ENCODE peak calls at places on chromosomes 12 and 14, in seven cellular contexts. Q is IMR-90, G is A549, T is SK-N-SH, A is GM12878, W is HepG2, P is H1. Z is an unnamed sample.

GRCh38 chr12:103279444-103279843 is 216.3 kb downstream of the C12orf42 start:
- DNase-seq in Q (no peak), G (no peak), T (no peak), A (peak; percentile 93), W (no peak), P (no peak), Z (no peak)

GRCh38 chr14:60094306-60094897 is 2.7 kb downstream of the PCNX4 start:
- DNase-seq in Q (peak; percentile 70), G (peak; percentile 16), T (no peak), A (no peak), W (peak; percentile 90), P (no peak), Z (peak; percentile 35)

GRCh38 chr14:24171422-24172260 is at the start of gene REC8:
- DNase-seq in Q (no peak), G (no peak), T (peak; percentile 97), A (peak; percentile 82), W (no peak), P (peak; percentile 97), Z (no peak)

GRCh38 chr14:65344011-65344410 is 68.5 kb upstream of the FUT8 start:
- DNase-seq in Q (no peak), G (no peak), T (no peak), A (no peak), W (no peak), P (no peak), Z (no peak)

GRCh38 chr12:64019654-64020053 is 175.2 kb downstream of the SRGAP1 start:
- DNase-seq in Q (no peak), G (no peak), T (no peak), A (no peak), W (no peak), P (no peak), Z (no peak)

GRCh38 chr12:54560374-54560858 is 11.0 kb downstream of the PDE1B start:
- DNase-seq in Q (peak; percentile 36), G (peak; percentile 80), T (peak; percentile 68), A (peak; percentile 65), W (no peak), P (peak; percentile 88), Z (peak; percentile 99)

GRCh38 chr14:105490318-105490571 is 801 bp upstream of the TEDC1 start:
- DNase-seq in Q (no peak), G (no peak), T (no peak), A (no peak), W (no peak), P (no peak), Z (no peak)

GRCh38 chr12:45878630-45879255 is 111.6 kb downstream of the SCAF11 start:
- DNase-seq in Q (peak; percentile 24), G (peak; percentile 21), T (no peak), A (no peak), W (no peak), P (no peak), Z (peak; percentile 17)

GRCh38 chr14:67358914-67359313 is 690 bp downstream of the ATP6V1D start:
- DNase-seq in Q (no peak), G (no peak), T (no peak), A (no peak), W (no peak), P (peak; percentile 46), Z (peak; percentile 24)

GRCh38 chr14:31439554-31439953 is 17.8 kb downstream of the DTD2 start:
- DNase-seq in Q (no peak), G (no peak), T (no peak), A (no peak), W (no peak), P (no peak), Z (no peak)

GRCh38 chr14:72666610-72667009 is 227.3 kb downstream of the DPF3 start:
- DNase-seq in Q (peak; percentile 89), G (peak; percentile 36), T (no peak), A (no peak), W (no peak), P (no peak), Z (no peak)

GRCh38 chr12:125198647-125199046 is 133.4 kb downstream of the AACS start:
- DNase-seq in Q (no peak), G (no peak), T (no peak), A (no peak), W (no peak), P (peak; percentile 46), Z (no peak)

GRCh38 chr14:36085861-36086260 is 90.7 kb downstream of the PTCSC3 start:
- DNase-seq in Q (no peak), G (no peak), T (no peak), A (no peak), W (no peak), P (no peak), Z (no peak)

GRCh38 chr12:7131502-7131866 is 1.3 kb downstream of the CLSTN3 start:
- DNase-seq in Q (no peak), G (no peak), T (peak; percentile 32), A (no peak), W (no peak), P (no peak), Z (no peak)

GRCh38 chr14:30872602-30873001 is 1.8 kb upstream of the COCH start:
- DNase-seq in Q (no peak), G (no peak), T (no peak), A (no peak), W (no peak), P (no peak), Z (no peak)

GRCh38 chr12:67697443-67697842 is 48.9 kb downstream of the DYRK2 start:
- DNase-seq in Q (no peak), G (no peak), T (no peak), A (no peak), W (no peak), P (no peak), Z (no peak)

GRCh38 chr14:54771411-54772027 is 131.1 kb downstream of the GCH1 start:
- DNase-seq in Q (no peak), G (no peak), T (no peak), A (no peak), W (no peak), P (no peak), Z (peak; percentile 48)

GRCh38 chr12:80625901-80626300 is 81.5 kb upstream of the MYF6 start:
- DNase-seq in Q (no peak), G (no peak), T (no peak), A (no peak), W (no peak), P (no peak), Z (no peak)

GRCh38 chr14:74963178-74963704 is 7.8 kb upstream of the PGF start:
- DNase-seq in Q (no peak), G (no peak), T (peak; percentile 60), A (no peak), W (no peak), P (no peak), Z (no peak)

GRCh38 chr12:52311282-52311643 is 9.9 kb downstream of the KRT83 start:
- DNase-seq in Q (no peak), G (no peak), T (no peak), A (no peak), W (no peak), P (no peak), Z (no peak)

GRCh38 chr14:67722293-67722692 is 20.6 kb downstream of the RDH12 start:
- DNase-seq in Q (peak; percentile 37), G (no peak), T (peak; percentile 58), A (no peak), W (no peak), P (no peak), Z (no peak)

GRCh38 chr12:62731378-62731710 is 203.6 kb downstream of the PPM1H start:
- DNase-seq in Q (peak; percentile 18), G (no peak), T (no peak), A (no peak), W (no peak), P (no peak), Z (no peak)
- TF ChIP-seq USF2 in Q (no peak), G (no peak), T (no peak), A (no peak), W (no peak), P (no peak), Z (no peak)

GRCh38 chr12:105278043-105278697 is 42.2 kb upstream of the APPL2 start:
- DNase-seq in Q (peak; percentile 25), G (peak; percentile 57), T (peak; percentile 11), A (no peak), W (peak; percentile 50), P (no peak), Z (no peak)

GRCh38 chr12:105279460-105280056 is 43.6 kb upstream of the APPL2 start:
- DNase-seq in Q (no peak), G (peak; percentile 44), T (peak; percentile 16), A (no peak), W (peak; percentile 22), P (peak; percentile 56), Z (peak; percentile 15)

GRCh38 chr12:105280966-105281693 is 45.2 kb upstream of the APPL2 start:
- DNase-seq in Q (no peak), G (peak; percentile 59), T (no peak), A (no peak), W (peak; percentile 14), P (no peak), Z (no peak)

GRCh38 chr12:105285378-105285777 is 45.1 kb upstream of the C12orf75 start:
- DNase-seq in Q (no peak), G (no peak), T (no peak), A (no peak), W (no peak), P (no peak), Z (no peak)

DNA sequence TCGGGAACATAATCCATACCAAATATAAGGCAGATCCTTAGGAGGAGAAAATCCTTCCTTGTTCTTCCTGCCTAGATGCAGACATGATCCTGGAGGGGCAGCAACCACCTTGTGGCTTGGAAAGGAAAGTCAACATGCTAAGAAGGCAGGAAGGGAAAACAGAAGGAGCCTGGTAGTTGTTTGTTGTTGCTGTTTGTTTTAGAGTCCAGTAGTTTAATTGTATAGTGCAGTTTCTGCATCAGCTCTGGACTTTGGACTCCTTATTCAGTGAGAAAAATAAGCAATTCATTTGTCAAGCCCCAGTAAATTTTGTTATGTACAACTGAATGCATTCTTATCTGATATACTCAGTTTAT is 45.7 kb upstream of the APPL2 start:
- DNase-seq in Q (no peak), G (peak; percentile 89), T (no peak), A (no peak), W (peak; percentile 40), P (no peak), Z (no peak)
- H3K4me3 ChIP-seq in Q (no peak overlapping the region), G (no peak overlapping the region), T (no peak overlapping the region), A (no peak overlapping the region), W (no peak overlapping the region), P (no peak overlapping the region), Z (no peak overlapping the region)

GRCh38 chr14:104370256-104370870 is 209.2 kb upstream of the C14orf180 start:
- DNase-seq in Q (no peak), G (peak; percentile 49), T (peak; percentile 80), A (no peak), W (peak; percentile 15), P (peak; percentile 63), Z (peak; percentile 14)
- TF ChIP-seq USF2 in Q (no peak), G (no peak), T (no peak), A (no peak), W (no peak), P (no peak), Z (no peak)

DNA sequence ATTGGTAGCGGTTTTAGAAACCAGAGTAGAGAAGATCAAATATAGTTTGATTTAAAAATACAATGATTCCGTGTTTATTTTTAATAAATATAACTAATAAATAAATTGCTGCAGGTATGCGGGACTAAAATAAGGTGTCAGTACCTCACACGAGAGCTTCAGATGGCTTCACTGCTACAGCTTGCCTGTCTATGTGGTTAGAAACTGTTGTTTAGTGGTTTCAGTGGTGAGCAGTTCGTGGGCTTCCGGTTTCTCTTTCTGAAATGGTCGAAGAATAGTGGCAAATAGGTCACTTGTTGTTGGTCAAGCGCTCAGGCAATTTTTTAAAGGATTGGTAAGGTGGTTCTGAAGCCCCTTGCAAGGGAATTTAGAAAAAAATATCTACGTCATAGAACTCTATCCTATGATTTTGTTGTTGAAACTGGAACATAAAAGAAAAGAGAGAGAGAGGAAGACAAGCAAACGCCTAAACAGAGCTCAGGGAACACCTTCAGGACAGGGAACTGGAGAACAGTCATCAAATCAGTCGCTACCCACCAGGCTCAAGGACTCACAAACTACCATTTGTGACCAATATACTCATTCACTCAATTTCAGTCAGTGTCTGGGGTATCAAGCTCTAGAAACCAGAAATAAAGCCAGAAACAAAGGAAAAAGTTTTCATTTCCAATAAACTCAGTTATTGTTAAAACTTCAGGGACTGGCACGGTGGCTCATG is 31.3 kb downstream of the GABARAPL1 start:
- DNase-seq in Q (no peak), G (no peak), T (no peak), A (peak; percentile 58), W (no peak), P (no peak), Z (no peak)
- H3K4me3 ChIP-seq in Q (no peak overlapping the region), G (no peak overlapping the region), T (peak overlapping the region; percentile 24), A (no peak overlapping the region), W (peak overlapping the region; percentile 31), P (no peak overlapping the region), Z (no peak overlapping the region)